ENCODE peak calls at places on chromosome 1, in four cellular contexts. A is Caco-2, S is activated B cell treated with CpG ODN at 0.5 μM for 24 hours, G is endodermal cell. N is an unnamed sample.

GRCh38 chr1:226568077-226568831 is 19.7 kb downstream of the STUM start:
- DNase-seq in G (peak), S (no peak), A (peak), N (no peak)

GRCh38 chr1:7258622-7259135 is 473.4 kb downstream of the CAMTA1 start:
- DNase-seq in S (no peak), G (no peak), A (no peak), N (no peak)

GRCh38 chr1:58391056-58391455 is 155.5 kb downstream of the OMA1 start:
- DNase-seq in S (no peak), A (no peak), G (peak), N (no peak)

GRCh38 chr1:20248954-20249612 is 41.6 kb upstream of the VWA5B1 start:
- DNase-seq in G (no peak), S (no peak), A (no peak), N (no peak)

GRCh38 chr1:28115267-28115666 is 26.9 kb upstream of the EYA3 start:
- DNase-seq in S (no peak), G (no peak), A (no peak), N (peak)

GRCh38 chr1:228794810-228795209 is 59.5 kb downstream of the RHOU start:
- DNase-seq in A (no peak), S (no peak), G (peak), N (no peak)

GRCh38 chr1:6601865-6602668 is 602 bp downstream of the KLHL21 start:
- DNase-seq in G (peak), A (peak), S (peak), N (peak)

GRCh38 chr1:230825804-230826160 is 42.5 kb downstream of the C1orf198 start:
- DNase-seq in G (no peak), S (no peak), A (no peak), N (no peak)

GRCh38 chr1:52676249-52676903 is 21.8 kb downstream of the COA7 start:
- DNase-seq in A (no peak), S (no peak), G (no peak), N (no peak)

GRCh38 chr1:56509713-56510641 is 69.4 kb downstream of the PLPP3 start:
- DNase-seq in A (no peak), G (peak), S (no peak), N (no peak)

GRCh38 chr1:45892068-45892785 is 88.8 kb downstream of the MAST2 start:
- DNase-seq in A (no peak), G (no peak), S (no peak), N (no peak)

GRCh38 chr1:73044241-73044640 is 761.9 kb upstream of the NEGR1 start:
- DNase-seq in G (no peak), A (no peak), S (no peak), N (no peak)

GRCh38 chr1:59880735-59881134 is 45.8 kb downstream of the CYP2J2 start:
- DNase-seq in S (no peak), A (no peak), G (no peak), N (no peak)

GRCh38 chr1:90795396-90795795 is 78.3 kb upstream of the BARHL2 start:
- DNase-seq in A (no peak), S (no peak), G (no peak), N (no peak)

GRCh38 chr1:246218686-246219085 is 288.4 kb downstream of the SMYD3 start:
- DNase-seq in S (no peak), A (no peak), G (no peak), N (no peak)

GRCh38 chr1:48864913-48865312 is 88.2 kb upstream of the BEND5 start:
- DNase-seq in S (no peak), A (no peak), G (no peak), N (no peak)
- TF ChIP-seq CTCF in S (no peak), A (no peak), G (peak), N (no peak)

GRCh38 chr1:64497484-64497883 is 27.6 kb downstream of the CACHD1 start:
- DNase-seq in S (no peak), G (peak), A (no peak), N (no peak)

GRCh38 chr1:64495878-64496277 is 25.9 kb downstream of the CACHD1 start:
- DNase-seq in S (no peak), A (no peak), G (no peak), N (no peak)

GRCh38 chr1:64499011-64499410 is 29.1 kb downstream of the CACHD1 start:
- DNase-seq in A (no peak), G (no peak), S (no peak), N (no peak)

GRCh38 chr1:64502924-64503323 is 33.0 kb downstream of the CACHD1 start:
- DNase-seq in A (no peak), S (no peak), G (no peak), N (no peak)

GRCh38 chr1:64499966-64500365 is 30.0 kb downstream of the CACHD1 start:
- DNase-seq in G (peak), S (no peak), A (peak), N (no peak)
- TF ChIP-seq CTCF in G (peak), S (no peak), A (no peak), N (no peak)

DNA sequence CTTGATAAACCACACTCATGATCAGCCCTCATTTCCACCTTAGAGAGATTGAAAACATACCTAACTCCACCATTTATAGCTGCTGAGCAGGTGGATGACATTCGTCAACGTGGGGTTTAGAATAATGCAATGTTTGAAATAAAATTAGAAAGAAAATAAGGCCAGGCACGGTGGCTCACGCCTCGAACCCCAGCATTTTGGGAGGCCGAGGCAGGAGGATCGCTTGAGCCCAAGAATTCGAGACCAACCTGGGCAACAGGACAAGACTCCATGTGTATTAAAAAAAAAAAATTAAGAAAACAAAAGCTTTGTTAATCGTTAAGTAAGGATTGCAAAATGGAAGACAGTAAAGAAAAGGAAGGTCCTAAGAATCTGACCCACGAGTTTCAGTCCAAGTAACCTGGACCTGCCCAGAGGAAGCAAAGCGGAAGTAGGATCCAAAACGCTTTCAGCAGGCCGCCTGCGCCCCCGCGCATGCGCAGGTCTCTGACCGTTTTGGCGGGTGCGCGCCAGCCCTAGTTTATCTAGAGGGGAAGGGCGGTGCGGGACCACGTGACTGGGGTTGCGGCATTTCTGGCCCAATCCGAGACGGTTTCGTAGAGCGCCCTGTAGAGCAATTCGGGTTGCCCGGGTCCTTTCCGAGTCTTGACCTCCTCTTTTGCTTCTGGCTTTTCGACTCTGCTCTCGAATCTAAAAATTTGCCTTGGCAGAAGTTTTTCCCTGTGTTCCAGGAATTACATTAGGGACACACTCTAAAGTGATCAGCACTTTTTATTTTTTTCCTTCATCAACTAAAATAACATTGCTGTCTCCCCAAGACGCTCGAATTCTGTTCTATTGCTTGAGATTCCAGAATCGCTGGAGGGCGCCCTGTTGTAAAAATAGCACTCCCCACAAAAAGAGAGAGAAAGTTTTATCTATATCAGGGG is 22.5 kb downstream of the ANP32E start:
- DNase-seq in G (peak), A (no peak), S (peak), N (peak)
- TF ChIP-seq CTCF in G (peak), A (no peak), S (no peak), N (peak)

GRCh38 chr1:29240400-29240837 is 4.1 kb downstream of the PTPRU start:
- DNase-seq in A (peak), G (peak), S (no peak), N (no peak)
- TF ChIP-seq CTCF in A (peak), G (peak), S (no peak), N (no peak)

DNA sequence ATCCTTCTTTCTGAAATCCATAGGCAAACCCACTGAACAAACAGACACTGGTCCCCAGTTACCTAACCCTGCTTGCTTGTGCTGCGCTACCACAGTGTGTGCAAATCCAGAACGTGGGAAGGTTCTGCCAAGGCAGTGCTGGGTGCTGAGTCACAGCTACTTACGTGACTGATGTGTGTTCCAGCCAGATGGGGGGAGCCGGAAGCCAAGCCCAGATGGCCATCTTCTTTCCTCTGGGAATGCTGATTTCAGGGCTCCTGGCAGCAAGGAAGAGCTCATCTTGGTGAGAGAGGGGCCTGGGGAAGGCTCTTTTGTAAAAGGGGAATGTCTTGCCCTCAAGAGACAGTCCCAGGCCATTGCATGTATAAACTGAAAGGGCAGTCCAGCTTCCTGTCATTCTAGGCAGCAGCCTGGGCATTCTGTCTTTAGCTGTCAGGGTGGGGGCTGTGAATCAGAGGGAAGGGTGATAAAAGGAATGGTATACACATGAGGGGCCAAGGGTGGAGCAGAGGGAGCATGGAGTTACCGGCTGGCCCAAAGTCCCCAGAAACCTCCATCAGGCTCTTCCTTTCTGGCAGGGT is 54.1 kb downstream of the CD46 start:
- DNase-seq in S (no peak), G (peak), A (no peak), N (no peak)
- TF ChIP-seq CTCF in S (no peak), G (no peak), A (no peak), N (no peak)

N was measured in natural killer cell.